ENCODE peak calls at places on chromosomes 16 and 17, in four cellular contexts. R is CD8-positive, alpha-beta memory T cell; Z is activated CD4-positive, alpha-beta memory T cell treated with anti-CD3 and anti-CD28 coated beads, Interleukin-2, amount 10 ng/mL, durations not matched to agents 7 days and 5 days; K is stimulated activated CD8-positive, alpha-beta memory T cell treated with anti-CD3 and anti-CD28 coated beads, Interleukin-7, amount 100 ng/mL, for 1 hour. P is an unnamed sample.
A peak's percentile ranks its signal among the peaks of the same experiment; 100 is the strongest.

GRCh38 chr17:29612404-29613370 is 10.0 kb downstream of the CORO6 start:
- DNase-seq in R (no peak), K (no peak), Z (no peak), P (no peak)

GRCh38 chr17:81239714-81240555 is 817 bp downstream of the NDUFAF8 start:
- DNase-seq in Z (peak; percentile 41), K (no peak), R (peak; percentile 30), P (peak; percentile 20)

GRCh38 chr17:7858487-7858832 is 657 bp downstream of the CYB5D1 start:
- DNase-seq in K (no peak), R (no peak), Z (peak; percentile 61), P (no peak)

GRCh38 chr16:50093607-50094570 is 28.1 kb downstream of the HEATR3 start:
- DNase-seq in Z (peak; percentile 19), K (no peak), R (no peak), P (peak; percentile 10)

GRCh38 chr17:62718420-62718819 is 89.7 kb downstream of the MARCHF10 start:
- DNase-seq in R (no peak), Z (no peak), K (no peak), P (no peak)

GRCh38 chr16:67441289-67441753 is 10.4 kb downstream of the HSD11B2 start:
- DNase-seq in Z (no peak), R (no peak), K (no peak), P (no peak)

GRCh38 chr17:50863221-50863843 is 2.8 kb downstream of the TOB1 start:
- DNase-seq in K (no peak), Z (peak; percentile 58), R (no peak), P (no peak)

GRCh38 chr17:49629447-49629846 is 48.5 kb downstream of the SPOP start:
- DNase-seq in R (no peak), K (no peak), Z (no peak), P (no peak)

GRCh38 chr17:48738803-48739526 is 10.4 kb upstream of the HOXB13 start:
- DNase-seq in R (no peak), K (no peak), Z (no peak), P (no peak)

GRCh38 chr17:42618442-42619150 is 9.1 kb downstream of the TUBG1 start:
- DNase-seq in Z (no peak), K (no peak), R (no peak), P (no peak)

GRCh38 chr17:39080416-39081179 is 70.8 kb downstream of the PLXDC1 start:
- DNase-seq in Z (no peak), K (no peak), R (no peak), P (no peak)

GRCh38 chr17:6755731-6756184 is at the start of gene XAF1:
- DNase-seq in R (peak; percentile 24), K (peak; percentile 41), Z (peak; percentile 81), P (no peak)

GRCh38 chr17:42857389-42857788 is 6.4 kb downstream of the AOC3 start:
- DNase-seq in Z (no peak), R (no peak), K (no peak), P (no peak)

GRCh38 chr16:6122401-6122800 is 1024.8 kb upstream of the EEF2KMT start:
- DNase-seq in R (no peak), Z (no peak), K (no peak), P (no peak)

GRCh38 chr17:37399404-37399803 is 7.2 kb downstream of the ACACA start:
- DNase-seq in R (no peak), Z (no peak), K (no peak), P (no peak)

GRCh38 chr17:59804910-59805381 is 87.8 kb downstream of the TUBD1 start:
- DNase-seq in R (no peak), K (no peak), Z (no peak), P (no peak)

GRCh38 chr17:82848022-82848592 is 8.3 kb upstream of the ZNF750 start:
- DNase-seq in Z (peak; percentile 62), K (peak; percentile 17), R (peak; percentile 40), P (no peak)

GRCh38 chr16:87464691-87465300 is 28.0 kb downstream of the ZCCHC14 start:
- DNase-seq in R (no peak), K (no peak), Z (peak; percentile 35), P (no peak)

GRCh38 chr17:7838291-7839075 is 4.5 kb downstream of the KDM6B start:
- DNase-seq in Z (no peak), K (no peak), R (no peak), P (no peak)

GRCh38 chr17:42422412-42422957 is 571 bp downstream of the CAVIN1 start:
- DNase-seq in K (no peak), R (no peak), Z (peak; percentile 24), P (no peak)

GRCh38 chr16:54268340-54268739 is 18.2 kb downstream of the IRX3 start:
- DNase-seq in Z (no peak), R (no peak), K (no peak), P (no peak)

GRCh38 chr17:18866866-18867813 is 9.2 kb downstream of the PRPSAP2 start:
- DNase-seq in R (no peak), K (no peak), Z (no peak), P (no peak)

P was measured in central memory CD8-positive, alpha-beta T cell.